ENCODE peak calls at places on chromosomes 4 and X, in nine cellular contexts. L, V, F, Y, I, J, O, N and D are unnamed samples.

GRCh38 chr4:3075652-3075981 is 1.1 kb downstream of the HTT start:
- DNase-seq in L (peak), V (no peak), F (peak), Y (no peak), I (no peak), J (no peak), O (no peak), N (no peak), D (no peak)

GRCh38 chrX:110383414-110383813 is 24.8 kb downstream of the RTL9 start:
- DNase-seq in L (peak), V (no peak), F (peak), Y (no peak), I (peak), J (no peak), O (no peak), N (no peak), D (peak)

GRCh38 chr4:174580597-174580996 is 58.3 kb upstream of the HPGD start:
- DNase-seq in L (peak), V (no peak), F (no peak), Y (no peak), I (no peak), J (no peak), O (no peak), N (no peak), D (peak)

GRCh38 chrX:112642349-112642748 is 37.4 kb downstream of the LHFPL1 start:
- DNase-seq in L (peak), V (no peak), F (peak), Y (peak), I (peak), J (peak), O (peak), N (no peak), D (peak)

GRCh38 chr4:109547394-109547793 is 12.7 kb upstream of the MCUB start:
- DNase-seq in L (no peak), V (no peak), F (no peak), Y (no peak), I (no peak), J (no peak), O (no peak), N (no peak), D (no peak)

GRCh38 chr4:117064297-117064696 is 21.1 kb downstream of the TRAM1L1 start:
- DNase-seq in L (peak), V (no peak), F (peak), Y (no peak), I (peak), J (no peak), O (no peak), N (no peak), D (peak)

GRCh38 chrX:80879916-80880315 is 70.2 kb upstream of the BRWD3 start:
- DNase-seq in L (peak), V (no peak), F (no peak), Y (no peak), I (no peak), J (no peak), O (no peak), N (no peak), D (no peak)

GRCh38 chr4:19512086-19512485 is 739.6 kb upstream of the SLIT2 start:
- DNase-seq in L (no peak), V (no peak), F (no peak), Y (no peak), I (no peak), J (no peak), O (no peak), N (no peak), D (no peak)

GRCh38 chr4:24328711-24329110 is 255.6 kb downstream of the DHX15 start:
- DNase-seq in L (no peak), V (no peak), F (peak), Y (no peak), I (no peak), J (no peak), O (no peak), N (no peak), D (no peak)

GRCh38 chrX:17788439-17788838 is 51.1 kb downstream of the SCML1 start:
- DNase-seq in L (peak), V (no peak), F (peak), Y (peak), I (peak), J (peak), O (peak), N (no peak), D (peak)

GRCh38 chr4:143270266-143270838 is 66.3 kb upstream of the GAB1 start:
- DNase-seq in L (no peak), V (no peak), F (no peak), Y (no peak), I (no peak), J (peak), O (no peak), N (no peak), D (no peak)

GRCh38 chr4:144350706-144351105 is 210.2 kb upstream of the GYPA start:
- DNase-seq in L (peak), V (no peak), F (peak), Y (no peak), I (peak), J (no peak), O (no peak), N (no peak), D (peak)

GRCh38 chr4:95095352-95095974 is 337.7 kb downstream of the BMPR1B start:
- DNase-seq in L (peak), V (no peak), F (peak), Y (peak), I (peak), J (no peak), O (no peak), N (no peak), D (peak)

GRCh38 chr4:99856166-99856565 is 38.1 kb downstream of the LAMTOR3 start:
- DNase-seq in L (peak), V (no peak), F (peak), Y (no peak), I (no peak), J (no peak), O (no peak), N (no peak), D (peak)

GRCh38 chr4:181330654-181331595 is 912.3 kb upstream of the TENM3 start:
- DNase-seq in L (no peak), V (no peak), F (no peak), Y (peak), I (no peak), J (no peak), O (no peak), N (no peak), D (no peak)

GRCh38 chr4:99712099-99712498 is 54.5 kb upstream of the C4orf54 start:
- DNase-seq in L (no peak), V (no peak), F (no peak), Y (no peak), I (no peak), J (no peak), O (no peak), N (no peak), D (no peak)

GRCh38 chr4:184355857-184356256 is 118.5 kb downstream of the IRF2 start:
- DNase-seq in L (no peak), V (no peak), F (no peak), Y (peak), I (no peak), J (no peak), O (no peak), N (no peak), D (no peak)

GRCh38 chrX:41863343-41864203 is 59.8 kb downstream of the CASK start:
- DNase-seq in L (no peak), V (no peak), F (no peak), Y (no peak), I (no peak), J (no peak), O (no peak), N (no peak), D (no peak)
- TF ChIP-seq CTCF in L (no peak), V (peak), F (no peak), Y (peak), I (no peak), J (no peak), O (no peak), N (no peak), D (no peak)

GRCh38 chr4:7193040-7193958 is 961 bp downstream of the SORCS2 start:
- DNase-seq in L (no peak), V (peak), F (no peak), Y (no peak), I (no peak), J (no peak), O (no peak), N (no peak), D (no peak)

GRCh38 chr4:7196283-7196651 is 3.9 kb downstream of the SORCS2 start:
- DNase-seq in L (no peak), V (no peak), F (no peak), Y (no peak), I (no peak), J (no peak), O (no peak), N (no peak), D (no peak)

GRCh38 chr4:7195138-7195510 is 2.8 kb downstream of the SORCS2 start:
- DNase-seq in L (no peak), V (no peak), F (no peak), Y (no peak), I (no peak), J (no peak), O (no peak), N (no peak), D (no peak)

GRCh38 chr4:7195546-7196282 is 3.4 kb downstream of the SORCS2 start:
- DNase-seq in L (peak), V (no peak), F (peak), Y (no peak), I (peak), J (no peak), O (no peak), N (no peak), D (peak)

GRCh38 chr4:7194251-7195137 is 2.2 kb downstream of the SORCS2 start:
- DNase-seq in L (no peak), V (peak), F (no peak), Y (no peak), I (no peak), J (no peak), O (peak), N (peak), D (peak)
- TF ChIP-seq CTCF in L (peak), V (peak), F (peak), Y (peak), I (peak), J (peak), O (peak), N (peak), D (peak)

GRCh38 chrX:147853701-147854100 is 58.0 kb upstream of the FMR1 start:
- DNase-seq in L (no peak), V (no peak), F (no peak), Y (no peak), I (no peak), J (no peak), O (no peak), N (no peak), D (no peak)
- TF ChIP-seq CTCF in L (no peak), V (no peak), F (no peak), Y (no peak), I (no peak), J (no peak), O (no peak), N (no peak), D (no peak)

GRCh38 chrX:92231391-92231790 is 452.2 kb downstream of the PCDH11X start:
- DNase-seq in L (no peak), V (no peak), F (no peak), Y (no peak), I (no peak), J (no peak), O (no peak), N (no peak), D (no peak)

GRCh38 chrX:92230628-92231027 is 451.5 kb downstream of the PCDH11X start:
- DNase-seq in L (no peak), V (no peak), F (no peak), Y (no peak), I (no peak), J (no peak), O (no peak), N (no peak), D (no peak)

DNA sequence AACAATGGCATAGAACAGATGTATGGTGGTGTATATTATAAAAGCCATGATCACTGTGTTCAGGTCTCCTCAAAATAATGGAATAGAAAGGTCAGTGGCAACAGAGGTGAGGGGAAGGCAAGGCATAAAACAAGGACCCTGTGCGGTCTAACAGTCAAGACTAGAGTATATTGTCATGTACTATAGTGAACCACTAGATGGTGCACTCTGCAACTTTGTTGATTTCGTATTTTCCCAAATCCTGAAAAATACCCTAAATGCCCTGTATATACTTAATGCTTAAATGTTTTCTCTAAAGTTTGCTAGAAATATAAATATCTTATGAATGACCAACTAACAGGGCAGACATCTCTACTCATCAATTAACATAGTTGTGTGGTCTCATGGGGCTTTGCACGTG is 453.0 kb downstream of the PCDH11X start:
- DNase-seq in L (no peak), V (no peak), F (no peak), Y (peak), I (peak), J (no peak), O (no peak), N (no peak), D (no peak)
- TF ChIP-seq CTCF in L (peak), V (peak), F (peak), Y (peak), I (peak), J (no peak), O (peak), N (peak), D (no peak)